ENCODE peak calls at places on chromosomes 11 and 22, in nine cellular contexts. A, I, X, N, Z, F, U, H and E are unnamed samples.

GRCh38 chr11:117378966-117379865 is 51.6 kb downstream of the CEP164 start:
- DNase-seq in F (peak; percentile 25), X (no peak), U (no peak), A (no peak), Z (no peak), I (no peak), H (no peak), N (no peak), E (no peak)

GRCh38 chr11:128472128-128473110 is 114.9 kb downstream of the ETS1 start:
- DNase-seq in H (peak; percentile 79), U (no peak), X (no peak), F (no peak), Z (no peak), I (no peak), A (no peak), N (no peak), E (no peak)

GRCh38 chr11:8934735-8935478 is 2.2 kb upstream of the C11orf16 start:
- DNase-seq in N (no peak), F (no peak), I (no peak), H (peak; percentile 90), Z (no peak), A (no peak), U (no peak), X (no peak), E (no peak)

GRCh38 chr11:15159085-15159484 is 44.4 kb downstream of the INSC start:
- DNase-seq in Z (no peak), A (no peak), N (no peak), X (peak; percentile 14), H (peak; percentile 49), I (no peak), U (no peak), F (no peak), E (no peak)

GRCh38 chr11:96614101-96614500 is 224.3 kb downstream of the JRKL start:
- DNase-seq in Z (no peak), U (no peak), H (no peak), X (no peak), A (no peak), F (no peak), N (no peak), I (no peak), E (no peak)

GRCh38 chr11:130693543-130693942 is 222.7 kb downstream of the SNX19 start:
- DNase-seq in X (no peak), A (no peak), Z (peak; percentile 84), H (no peak), F (no peak), I (no peak), U (no peak), N (no peak), E (no peak)

GRCh38 chr11:13907678-13908077 is 54.8 kb upstream of the SPON1 start:
- DNase-seq in X (no peak), I (no peak), H (no peak), A (no peak), F (no peak), Z (no peak), U (no peak), N (no peak), E (no peak)

GRCh38 chr11:119706029-119706428 is 23.0 kb downstream of the NECTIN1 start:
- DNase-seq in U (no peak), N (no peak), X (no peak), I (no peak), A (no peak), Z (no peak), F (no peak), H (no peak), E (no peak)

GRCh38 chr11:126146454-126147192 is 64.8 kb downstream of the RPUSD4 start:
- DNase-seq in U (no peak), F (no peak), Z (no peak), H (no peak), A (no peak), I (no peak), N (no peak), X (no peak), E (no peak)

GRCh38 chr11:112884012-112884767 is 77.0 kb upstream of the NCAM1 start:
- DNase-seq in A (no peak), U (no peak), I (peak; percentile 26), N (no peak), F (no peak), H (no peak), Z (no peak), X (no peak), E (no peak)

GRCh38 chr22:17774206-17774927 is at the start of gene BID:
- DNase-seq in F (peak; percentile 68), H (peak; percentile 17), I (no peak), U (peak; percentile 30), A (no peak), N (no peak), Z (no peak), X (peak; percentile 81), E (peak; percentile 93)

GRCh38 chr11:24697722-24698121 is 200.9 kb downstream of the LUZP2 start:
- DNase-seq in N (no peak), I (no peak), F (no peak), H (peak; percentile 82), Z (no peak), U (no peak), A (no peak), X (no peak), E (no peak)

GRCh38 chr11:95699631-95700470 is 89.7 kb downstream of the FAM76B start:
- DNase-seq in F (no peak), X (no peak), N (no peak), A (no peak), H (peak; percentile 49), U (no peak), I (no peak), Z (no peak), E (no peak)

GRCh38 chr11:18721576-18722292 is 4.3 kb downstream of the IGSF22 start:
- DNase-seq in F (no peak), X (peak; percentile 63), I (peak; percentile 37), N (no peak), H (peak; percentile 34), U (peak; percentile 44), A (peak; percentile 28), Z (peak; percentile 93), E (peak; percentile 84)

GRCh38 chr11:62805991-62806441 is 776 bp upstream of the NXF1 start:
- DNase-seq in I (no peak), X (peak; percentile 50), H (no peak), F (no peak), A (no peak), U (no peak), N (no peak), Z (no peak), E (no peak)

GRCh38 chr11:62810748-62811147 is 5.5 kb upstream of the NXF1 start:
- DNase-seq in H (no peak), X (no peak), I (no peak), Z (no peak), F (no peak), N (no peak), A (no peak), U (no peak), E (no peak)

GRCh38 chr11:62805044-62805892 is at the start of gene NXF1:
- DNase-seq in I (peak; percentile 92), A (peak; percentile 95), F (peak; percentile 95), H (peak; percentile 92), X (peak; percentile 98), U (peak; percentile 97), N (peak; percentile 60), Z (peak; percentile 99), E (peak; percentile 99)

GRCh38 chr11:62804310-62805043 is 763 bp downstream of the NXF1 start:
- DNase-seq in F (no peak), U (no peak), X (no peak), N (no peak), A (no peak), I (no peak), H (peak; percentile 55), Z (no peak), E (no peak)

DNA sequence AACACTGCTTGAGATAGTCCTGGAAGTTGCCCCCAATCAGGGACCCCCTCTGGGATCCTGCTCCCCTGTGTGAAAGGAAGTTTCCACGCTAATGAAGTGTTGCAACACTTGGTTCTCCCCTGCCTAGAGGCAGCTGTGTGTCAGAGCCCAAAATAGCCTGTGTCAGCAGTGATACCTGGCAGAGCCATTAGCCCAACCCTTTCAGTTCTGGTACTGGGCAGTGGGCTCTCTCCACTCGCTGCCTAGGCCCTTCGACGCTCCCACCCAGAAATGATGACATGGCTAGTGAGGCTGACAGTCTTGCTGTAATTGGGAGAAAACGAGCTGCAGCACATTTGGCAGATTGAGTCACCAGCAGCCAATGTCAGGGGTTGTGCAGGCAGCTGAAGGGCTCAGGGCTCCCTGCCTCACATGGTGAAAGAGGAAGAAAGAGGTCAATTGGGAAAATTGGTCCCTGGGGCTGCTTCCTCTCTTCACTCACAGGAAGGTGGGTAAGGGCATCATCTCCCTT is 1.4 kb upstream of the NXF1 start:
- DNase-seq in I (peak; percentile 32), F (peak; percentile 33), Z (no peak), U (no peak), X (no peak), N (no peak), A (no peak), H (peak; percentile 48), E (peak; percentile 59)
- H3K4me3 ChIP-seq in I (no peak overlapping the region), F (no peak overlapping the region), Z (no peak overlapping the region), U (no peak overlapping the region), X (peak overlapping the region; percentile 94), N (no peak overlapping the region), A (no peak overlapping the region), H (no peak overlapping the region), E (no peak overlapping the region)

DNA sequence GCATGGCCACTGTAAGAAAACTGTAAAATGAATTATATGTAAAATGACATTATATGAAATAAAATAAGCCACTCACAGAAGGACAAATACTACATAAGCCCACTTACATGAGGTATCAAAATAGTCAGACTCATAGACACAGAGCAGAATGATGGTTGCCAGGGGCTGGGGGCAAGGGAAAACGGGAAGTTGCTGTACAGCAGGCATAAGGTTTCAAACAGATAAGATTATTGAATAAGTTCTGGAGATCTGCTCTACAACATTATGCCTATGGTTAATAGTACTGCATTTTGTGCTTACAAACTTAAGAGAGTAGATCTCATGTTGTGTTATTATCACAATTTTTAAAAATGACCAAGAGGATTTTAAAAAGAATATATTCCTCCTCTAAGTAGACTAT is 32.7 kb upstream of the HEPHL1 start:
- DNase-seq in H (no peak), A (no peak), X (no peak), F (no peak), U (no peak), Z (no peak), N (no peak), I (no peak), E (no peak)
- H3K27ac ChIP-seq in H (no peak overlapping the region), A (no peak overlapping the region), X (peak overlapping the region; percentile 41), F (no peak overlapping the region), U (no peak overlapping the region), Z (no peak overlapping the region), N (no peak overlapping the region), I (no peak overlapping the region), E (no peak overlapping the region)

DNA sequence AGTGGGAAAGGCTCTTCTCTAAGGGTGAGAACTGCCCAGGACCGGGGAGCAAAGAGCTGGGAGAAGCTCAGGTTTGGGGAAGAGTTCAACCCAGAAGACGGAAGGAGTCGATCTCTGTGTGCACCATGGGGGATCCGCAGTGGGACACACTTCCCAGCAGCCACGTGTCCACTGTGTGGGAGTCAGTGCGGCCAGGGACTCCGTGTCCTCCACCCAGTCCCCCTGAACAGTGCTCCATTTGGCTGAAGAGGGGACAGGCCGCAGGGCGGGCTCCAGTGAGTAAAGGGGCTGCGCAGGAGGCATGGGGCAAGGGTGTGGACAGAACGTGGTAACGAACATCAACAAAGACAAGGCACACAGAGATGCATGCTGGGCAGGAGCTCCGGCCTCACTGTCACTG is 367.1 kb downstream of the SHANK2 start:
- DNase-seq in X (no peak), I (no peak), Z (no peak), H (no peak), U (no peak), F (no peak), N (no peak), A (no peak), E (no peak)
- TF ChIP-seq POLR2A in X (no peak), I (no peak), Z (no peak), H (no peak), U (no peak), F (no peak), N (no peak), A (no peak), E (no peak)

GRCh38 chr11:10295056-10295901 is 1.3 kb upstream of the SBF2 start:
- DNase-seq in I (no peak), F (no peak), Z (no peak), A (no peak), U (no peak), N (no peak), X (no peak), H (no peak), E (no peak)
- H3K4me3 ChIP-seq in I (peak overlapping the region; percentile 57), F (peak overlapping the region; percentile 82), Z (peak overlapping the region; percentile 93), A (peak overlapping the region; percentile 76), U (no peak overlapping the region), N (peak overlapping the region; percentile 86), X (no peak overlapping the region), H (peak overlapping the region; percentile 85), E (peak overlapping the region; percentile 84)